ENCODE peak calls at places on chromosomes 2 and 18, in nine cellular contexts. S, G, P, U, Y, N, C, O and K are unnamed samples.

GRCh38 chr2:45699032-45699658 is 47.7 kb downstream of the PRKCE start:
- DNase-seq in U (peak), S (no peak), N (no peak), Y (peak), P (peak), O (no peak), G (no peak), C (peak), K (peak)

GRCh38 chr2:12719400-12720104 is 2.8 kb downstream of the TRIB2 start:
- DNase-seq in S (no peak), O (no peak), U (peak), C (peak), N (no peak), P (peak), G (no peak), Y (no peak), K (no peak)

GRCh38 chr2:6957910-6958615 is 40.9 kb downstream of the RNF144A start:
- DNase-seq in G (no peak), N (no peak), O (no peak), S (no peak), Y (no peak), C (no peak), P (no peak), U (no peak), K (no peak)

GRCh38 chr2:38268691-38269309 is 108.3 kb downstream of the ATL2 start:
- DNase-seq in C (peak), S (no peak), N (no peak), U (no peak), Y (no peak), O (no peak), P (peak), G (no peak), K (no peak)

GRCh38 chr2:137255990-137256389 is 490.6 kb downstream of the THSD7B start:
- DNase-seq in Y (no peak), N (no peak), S (no peak), U (no peak), P (peak), G (no peak), O (no peak), C (peak), K (no peak)

GRCh38 chr2:73268831-73269685 is 15.2 kb downstream of the FBXO41 start:
- DNase-seq in Y (peak), C (no peak), S (peak), G (peak), O (no peak), P (peak), N (peak), U (peak), K (peak)

GRCh38 chr2:19682493-19682892 is 219.3 kb downstream of the TTC32 start:
- DNase-seq in O (no peak), Y (no peak), U (no peak), N (no peak), S (no peak), C (no peak), P (no peak), G (no peak), K (no peak)

GRCh38 chr2:159922563-159922962 is 124.6 kb upstream of the CD302 start:
- DNase-seq in P (no peak), U (no peak), G (no peak), Y (no peak), S (no peak), O (no peak), N (no peak), C (peak), K (peak)

GRCh38 chr18:26439537-26439936 is 108.8 kb downstream of the KCTD1 start:
- DNase-seq in C (no peak), S (no peak), N (no peak), O (no peak), Y (no peak), U (no peak), G (no peak), P (no peak), K (no peak)

GRCh38 chr2:110741491-110741980 is 9.2 kb downstream of the ACOXL start:
- DNase-seq in Y (no peak), U (no peak), P (peak), S (no peak), N (no peak), G (no peak), C (no peak), O (no peak), K (no peak)

GRCh38 chr2:203909192-203909945 is 27.2 kb upstream of the ICOS start:
- DNase-seq in C (peak), P (peak), O (no peak), S (peak), Y (no peak), N (peak), G (no peak), U (peak), K (no peak)

GRCh38 chr2:96118698-96119388 is 2.5 kb upstream of the ADRA2B start:
- DNase-seq in N (no peak), C (no peak), G (no peak), U (no peak), P (no peak), Y (no peak), S (no peak), O (peak), K (no peak)

GRCh38 chr2:215269397-215270117 is 42.3 kb upstream of the ATIC start:
- DNase-seq in C (peak), G (peak), P (peak), S (peak), N (peak), O (peak), U (peak), Y (peak), K (peak)

DNA sequence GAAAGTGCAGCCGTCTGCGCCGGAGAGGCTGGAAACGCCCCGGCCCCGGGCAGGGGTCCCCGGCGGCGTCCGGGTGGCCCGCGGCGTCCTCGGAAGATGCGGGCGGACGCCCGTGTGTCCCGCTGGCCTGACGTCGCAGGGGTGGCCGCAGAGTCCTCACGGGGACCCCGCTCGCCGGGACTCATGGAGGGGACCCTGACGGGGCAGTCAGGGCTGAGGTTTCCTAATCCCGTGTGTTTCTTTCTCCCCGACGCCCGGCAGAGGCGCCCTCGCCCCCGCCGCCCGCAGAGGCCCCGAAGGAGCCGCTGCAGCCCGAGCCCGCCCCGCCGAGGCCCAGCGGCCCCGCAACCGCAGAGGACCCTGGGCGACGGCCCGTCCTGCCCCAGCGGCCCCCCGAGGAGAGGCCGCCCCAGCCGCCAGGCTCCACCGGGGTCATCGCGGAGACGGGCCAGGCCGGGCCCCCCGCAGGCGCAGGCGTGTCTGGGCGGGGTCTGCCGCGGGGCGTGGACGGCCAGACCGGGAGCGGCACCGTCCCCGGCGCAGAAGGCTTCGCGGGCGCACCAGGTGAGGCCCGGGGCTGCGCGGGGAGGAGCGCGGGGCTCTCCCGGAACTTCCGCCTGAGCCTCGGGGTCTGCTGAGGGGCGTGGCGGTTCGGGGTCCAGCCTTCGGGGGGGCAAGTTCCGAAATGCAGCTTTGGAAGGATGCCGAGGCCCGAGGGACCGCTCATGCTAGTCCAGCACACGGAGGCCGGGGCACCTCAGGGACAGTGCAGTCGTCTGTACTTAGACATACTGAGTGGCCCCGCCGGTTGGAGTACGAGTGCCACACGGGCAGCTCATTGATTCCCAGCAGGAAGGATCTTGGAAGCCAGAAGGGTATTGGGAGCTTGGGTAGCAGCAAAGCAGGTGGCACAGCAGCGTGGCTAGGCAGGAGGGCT is 60.0 kb downstream of the EMILIN2 start:
- DNase-seq in O (no peak), S (peak), N (no peak), G (peak), C (no peak), P (no peak), Y (peak), U (no peak), K (peak)
- TF ChIP-seq CTCF in O (no peak), S (peak), N (peak), G (peak), C (peak), P (no peak), Y (peak), U (no peak), K (peak)

GRCh38 chr2:9692392-9693137 is 61.8 kb upstream of the YWHAQ start:
- DNase-seq in U (no peak), N (no peak), Y (no peak), G (no peak), O (no peak), S (no peak), C (peak), P (peak), K (no peak)
- TF ChIP-seq CTCF in U (no peak), N (no peak), Y (no peak), G (no peak), O (no peak), S (no peak), C (no peak), P (no peak), K (no peak)

GRCh38 chr2:54859416-54859815 is 136.0 kb downstream of the EML6 start:
- DNase-seq in P (no peak), U (no peak), S (no peak), N (no peak), O (no peak), Y (no peak), G (no peak), C (no peak), K (no peak)
- TF ChIP-seq CTCF in P (no peak), U (no peak), S (no peak), N (no peak), O (no peak), Y (no peak), G (no peak), C (no peak), K (no peak)

GRCh38 chr2:122338000-122338399 is 582.5 kb downstream of the TSN start:
- DNase-seq in O (no peak), Y (no peak), G (no peak), C (no peak), N (no peak), U (no peak), S (no peak), P (no peak), K (no peak)
- TF ChIP-seq CTCF in O (no peak), Y (no peak), G (no peak), C (no peak), N (no peak), U (no peak), S (no peak), P (no peak), K (no peak)

GRCh38 chr2:207311316-207312005 is 145.7 kb upstream of the KLF7 start:
- DNase-seq in S (no peak), U (peak), N (peak), Y (no peak), O (no peak), G (no peak), C (peak), P (peak), K (peak)
- TF ChIP-seq CTCF in S (no peak), U (peak), N (peak), Y (no peak), O (no peak), G (no peak), C (peak), P (peak), K (no peak)

GRCh38 chr2:231671617-231672350 is 36.5 kb upstream of the PTMA start:
- DNase-seq in U (no peak), Y (peak), N (no peak), G (peak), O (no peak), C (no peak), S (peak), P (no peak), K (no peak)
- TF ChIP-seq CTCF in U (no peak), Y (no peak), N (no peak), G (no peak), O (no peak), C (no peak), S (no peak), P (no peak), K (no peak)

GRCh38 chr2:25276569-25277465 is 64.9 kb downstream of the DNMT3A start:
- DNase-seq in S (peak), N (no peak), U (no peak), P (peak), G (peak), Y (peak), O (peak), C (no peak), K (peak)
- TF ChIP-seq CTCF in S (peak), N (peak), U (peak), P (peak), G (peak), Y (peak), O (peak), C (peak), K (peak)

GRCh38 chr2:65587779-65588178 is 155.4 kb upstream of the SPRED2 start:
- DNase-seq in C (no peak), U (no peak), S (no peak), N (no peak), G (no peak), Y (no peak), P (no peak), O (no peak), K (no peak)

GRCh38 chr2:65580824-65581223 is 148.4 kb upstream of the SPRED2 start:
- DNase-seq in P (no peak), C (no peak), O (no peak), U (no peak), Y (no peak), S (no peak), G (no peak), N (no peak), K (no peak)

GRCh38 chr2:65579506-65580235 is 147.3 kb upstream of the SPRED2 start:
- DNase-seq in U (no peak), P (no peak), O (no peak), G (no peak), N (no peak), S (no peak), C (no peak), Y (no peak), K (no peak)

GRCh38 chr2:65586516-65586915 is 154.1 kb upstream of the SPRED2 start:
- DNase-seq in Y (no peak), O (no peak), S (no peak), G (no peak), P (peak), C (no peak), N (no peak), U (no peak), K (no peak)

DNA sequence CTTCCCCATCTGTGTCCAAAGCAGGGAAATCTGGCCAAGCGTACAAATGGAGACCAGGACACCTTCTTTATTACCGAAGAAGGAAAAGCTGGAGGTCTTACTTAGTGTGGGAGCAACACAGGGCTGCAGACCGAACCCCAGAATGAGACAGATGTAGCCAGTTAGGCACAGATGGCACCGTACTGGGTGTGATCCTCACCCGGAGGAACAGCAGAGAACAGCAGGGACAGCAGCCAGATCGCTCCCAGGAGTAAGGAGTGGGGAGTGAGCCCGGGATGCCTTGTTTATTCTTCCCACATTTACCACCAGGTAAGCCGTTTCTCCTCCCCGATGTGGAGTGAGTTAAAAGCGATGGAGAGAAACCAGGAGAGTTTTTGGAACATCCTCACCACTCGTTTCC is 150.7 kb upstream of the SPRED2 start:
- DNase-seq in N (no peak), U (no peak), O (no peak), C (no peak), S (no peak), Y (no peak), P (no peak), G (no peak), K (no peak)
- TF ChIP-seq CTCF in N (no peak), U (no peak), O (no peak), C (no peak), S (no peak), Y (no peak), P (no peak), G (no peak), K (no peak)

DNA sequence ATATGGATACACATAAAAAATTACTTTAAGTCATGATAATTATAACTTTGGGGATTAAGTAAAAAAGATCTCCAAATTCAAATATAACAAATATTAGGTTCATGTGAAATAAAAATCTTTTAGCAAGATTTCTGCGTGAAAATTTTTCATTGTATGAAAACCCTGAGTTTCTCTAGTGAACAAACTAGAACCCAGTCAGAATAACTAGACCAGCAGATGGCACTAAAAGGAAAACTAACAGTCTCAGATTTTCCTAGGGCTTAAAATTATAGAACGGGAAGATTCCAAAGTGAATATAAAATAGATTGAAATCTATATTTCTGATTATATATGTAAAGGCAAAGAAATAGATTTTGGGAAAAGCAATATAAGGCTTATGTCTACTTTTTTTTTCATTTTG is 43.3 kb downstream of the TMEM200C start:
- DNase-seq in U (no peak), S (no peak), Y (no peak), G (no peak), N (no peak), O (no peak), C (no peak), P (no peak), K (no peak)
- TF ChIP-seq CTCF in U (peak), S (peak), Y (peak), G (no peak), N (no peak), O (no peak), C (peak), P (no peak), K (no peak)

DNA sequence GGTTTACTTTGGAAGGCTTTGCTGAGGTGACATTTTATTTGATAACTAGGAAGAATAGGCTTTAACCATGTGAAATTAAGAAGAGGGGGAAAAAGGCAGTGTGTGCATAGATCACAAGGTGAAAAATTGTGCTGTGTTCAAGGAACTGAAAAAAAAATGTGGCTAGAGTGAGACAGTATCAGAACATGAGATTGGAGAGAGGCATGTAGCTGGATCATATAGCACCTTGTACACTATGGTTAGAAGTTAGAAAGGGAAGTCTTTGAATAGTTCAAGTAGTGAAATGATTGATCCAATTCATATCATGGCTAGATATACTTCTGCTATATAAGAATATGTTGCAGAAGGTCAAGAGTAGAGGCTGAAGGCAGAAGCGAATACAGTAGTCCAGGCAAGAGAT is 12.3 kb upstream of the TNFRSF11A start:
- DNase-seq in N (no peak), P (no peak), U (no peak), S (no peak), G (no peak), O (no peak), Y (no peak), C (no peak), K (no peak)
- TF ChIP-seq CTCF in N (no peak), P (no peak), U (no peak), S (no peak), G (no peak), O (no peak), Y (no peak), C (no peak), K (no peak)